ENCODE peak calls at places on chromosomes 5 and 9, in four cellular contexts. R, L, C and O are unnamed samples.

GRCh38 chr5:98524796-98525195 is 248.7 kb upstream of the RGMB start:
- DNase-seq in C (no peak), R (no peak), L (no peak), O (no peak)

GRCh38 chr5:128684951-128685350 is 146.9 kb upstream of the FBN2 start:
- DNase-seq in C (no peak), L (no peak), R (no peak), O (no peak)

GRCh38 chr5:121967187-121967586 is 5.4 kb downstream of the SRFBP1 start:
- DNase-seq in C (no peak), R (no peak), L (no peak), O (no peak)

GRCh38 chr5:77211013-77211690 is 672 bp downstream of the PDE8B start:
- DNase-seq in R (no peak), C (peak; percentile 18), L (no peak), O (no peak)

GRCh38 chr5:17238521-17239041 is 21.1 kb downstream of the BASP1 start:
- DNase-seq in C (no peak), L (no peak), R (no peak), O (no peak)

GRCh38 chr5:100867039-100867562 is 36.0 kb downstream of the ST8SIA4 start:
- DNase-seq in C (no peak), R (no peak), L (no peak), O (no peak)

GRCh38 chr5:172671091-172671490 is 30.0 kb downstream of the NEURL1B start:
- DNase-seq in L (no peak), R (no peak), C (no peak), O (no peak)

GRCh38 chr5:180375291-180375690 is 22.2 kb upstream of the GFPT2 start:
- DNase-seq in R (no peak), L (no peak), C (no peak), O (no peak)

GRCh38 chr5:41641621-41642020 is 131.2 kb upstream of the PLCXD3 start:
- DNase-seq in L (no peak), R (no peak), C (no peak), O (no peak)
- TF ChIP-seq CTCF in L (no peak), R (peak; percentile 36), C (no peak), O (no peak)

GRCh38 chr5:80835128-80835527 is 125.0 kb upstream of the RASGRF2 start:
- DNase-seq in C (no peak), R (no peak), L (no peak), O (no peak)
- TF ChIP-seq CTCF in C (no peak), R (no peak), L (no peak), O (no peak)

GRCh38 chr9:70263421-70263820 is 4.6 kb downstream of the SMC5 start:
- DNase-seq in R (no peak), C (no peak), L (no peak), O (no peak)
- TF ChIP-seq CTCF in R (no peak), C (no peak), L (no peak), O (no peak)

GRCh38 chr5:1672396-1672795 is 127.2 kb downstream of the MRPL36 start:
- DNase-seq in L (no peak), R (no peak), C (no peak), O (no peak)
- TF ChIP-seq CTCF in L (no peak), R (peak; percentile 13), C (no peak), O (no peak)

GRCh38 chr9:124015091-124015660 is 3.6 kb downstream of the LHX2 start:
- DNase-seq in R (no peak), L (no peak), C (no peak), O (no peak)
- TF ChIP-seq CTCF in R (no peak), L (no peak), C (no peak), O (no peak)

DNA sequence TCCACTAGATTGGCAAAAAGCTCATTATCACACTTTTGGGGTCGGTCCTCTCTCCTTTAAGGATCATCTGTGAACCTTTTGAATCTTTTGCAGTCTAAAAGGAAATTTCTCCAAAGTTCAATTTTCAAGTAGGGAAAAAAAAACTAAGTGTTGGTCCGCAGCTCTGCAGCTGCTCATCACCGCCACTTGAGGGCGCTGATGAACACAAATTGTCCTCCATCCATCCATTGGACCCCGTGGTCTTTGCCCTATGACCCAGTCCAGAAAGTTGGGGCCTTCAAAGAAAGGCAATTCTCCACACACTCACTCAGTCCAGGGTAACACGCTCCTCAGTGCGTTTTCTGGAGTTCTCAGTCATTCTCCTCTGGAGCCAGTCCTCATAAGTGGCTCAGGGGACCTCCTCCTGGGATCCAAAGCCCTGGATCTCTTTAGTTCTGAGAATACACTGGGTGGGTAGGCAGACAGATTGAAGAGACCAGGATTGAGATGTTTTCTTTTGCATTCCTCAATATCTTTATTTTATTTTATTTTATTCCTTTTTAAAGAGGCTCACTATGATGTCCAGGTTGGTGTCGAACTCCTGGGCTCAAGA is 63.6 kb upstream of the SLC28A3 start:
- DNase-seq in L (no peak), R (no peak), C (no peak), O (no peak)
- TF ChIP-seq CTCF in L (peak; percentile 29), R (peak; percentile 67), C (peak; percentile 31), O (peak; percentile 70)

GRCh38 chr9:130938652-130939404 is at the start of gene FIBCD1:
- DNase-seq in C (peak; percentile 66), R (peak; percentile 32), L (peak; percentile 67), O (no peak)
- TF ChIP-seq CTCF in C (peak; percentile 37), R (peak; percentile 45), L (peak; percentile 58), O (no peak)

DNA sequence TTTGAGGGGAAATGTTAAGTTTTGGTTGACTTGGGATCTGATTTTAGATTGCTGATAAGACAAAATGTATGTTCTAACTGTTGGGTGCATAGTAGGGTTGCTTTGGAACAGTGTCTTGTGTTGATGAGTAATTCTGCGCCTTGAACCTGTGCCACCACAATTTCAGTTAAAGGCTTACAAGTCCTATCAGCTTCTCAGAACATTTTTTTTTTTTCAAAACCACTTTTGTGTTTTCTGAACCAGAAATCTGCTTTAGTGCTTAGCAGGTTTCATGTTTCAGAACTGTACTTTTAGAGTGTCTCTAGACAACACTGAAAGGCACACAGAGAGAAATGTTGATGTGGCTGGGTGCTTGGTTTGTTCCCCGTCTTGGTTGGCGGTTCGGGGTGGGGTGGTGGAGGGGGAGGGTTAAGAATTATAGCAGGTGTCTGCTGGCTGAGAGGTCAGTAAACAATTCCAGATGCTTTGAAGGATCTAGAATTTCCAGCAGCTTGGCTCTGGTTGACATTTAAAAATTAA is 84.6 kb downstream of the ANKRD55 start:
- DNase-seq in L (no peak), R (no peak), C (no peak), O (no peak)
- TF ChIP-seq CTCF in L (no peak), R (no peak), C (no peak), O (no peak)